ENCODE peak calls at places on chromosome 9, in six cellular contexts. L is activated CD4-positive, alpha-beta T cell treated with anti-CD3 and anti-CD28 coated beads, Interleukin-2, amount 50 U/mL, for 48 hours; J is GM23248; U is NCI-H1694; N is effector CD8-positive, alpha-beta T cell; X is endothelial cell. T is an unnamed sample.

GRCh38 chr9:13975628-13976250 is 338.2 kb downstream of the NFIB start:
- DNase-seq in U (no peak), X (no peak), N (no peak), L (no peak), J (peak), T (no peak)

GRCh38 chr9:88791105-88791805 is 200.0 kb upstream of the S1PR3 start:
- DNase-seq in L (no peak), J (peak), N (no peak), U (no peak), X (no peak), T (no peak)

GRCh38 chr9:113738898-113739604 is 137.1 kb upstream of the ZNF618 start:
- DNase-seq in J (peak), U (no peak), N (no peak), X (no peak), L (no peak), T (peak)

GRCh38 chr9:120587357-120587756 is 7.4 kb upstream of the CDK5RAP2 start:
- DNase-seq in X (no peak), N (no peak), J (no peak), U (no peak), L (no peak), T (no peak)

GRCh38 chr9:4386819-4387218 is 87.0 kb upstream of the GLIS3 start:
- DNase-seq in N (no peak), L (no peak), J (peak), U (no peak), X (no peak), T (no peak)

GRCh38 chr9:87883990-87884389 is 1.3 kb downstream of the SPATA31E1 start:
- DNase-seq in J (no peak), X (peak), L (no peak), N (no peak), U (no peak), T (peak)

GRCh38 chr9:124415852-124416484 is 726 bp upstream of the PSMB7 start:
- DNase-seq in U (no peak), N (no peak), X (no peak), J (no peak), L (no peak), T (peak)

GRCh38 chr9:26210338-26210851 is 532.2 kb upstream of the TUSC1 start:
- DNase-seq in X (no peak), J (peak), L (no peak), U (no peak), N (no peak), T (no peak)

GRCh38 chr9:130036099-130036498 is 6.9 kb downstream of the FNBP1 start:
- DNase-seq in N (no peak), X (no peak), J (peak), U (no peak), L (no peak), T (no peak)

GRCh38 chr9:36788534-36788933 is 215.8 kb downstream of the MELK start:
- DNase-seq in N (no peak), X (peak), J (peak), U (no peak), L (no peak), T (peak)

GRCh38 chr9:137431416-137431931 is 8.3 kb downstream of the NOXA1 start:
- DNase-seq in L (no peak), X (no peak), J (no peak), N (no peak), U (no peak), T (no peak)

GRCh38 chr9:87604886-87605588 is 107.4 kb downstream of the DAPK1 start:
- DNase-seq in L (no peak), J (no peak), U (no peak), N (no peak), X (no peak), T (no peak)

GRCh38 chr9:1580215-1580614 is 434.9 kb upstream of the SMARCA2 start:
- DNase-seq in L (no peak), X (no peak), N (no peak), U (no peak), J (no peak), T (no peak)

GRCh38 chr9:136352682-136353081 is 10.9 kb downstream of the DNLZ start:
- DNase-seq in L (no peak), U (no peak), X (no peak), J (no peak), N (no peak), T (no peak)

GRCh38 chr9:99852617-99853016 is 30.9 kb downstream of the NR4A3 start:
- DNase-seq in J (no peak), X (no peak), L (no peak), U (no peak), N (no peak), T (no peak)

T was measured in H9.